ENCODE peak calls at places on chromosomes 1 and 21, in four cellular contexts. A is WTC11, G is HepG2, Z is K562. F is an unnamed sample.

GRCh38 chr1:228210076-228210651 is 2.3 kb downstream of the OBSCN start:
- DNase-seq in Z (no peak), A (no peak), G (no peak), F (no peak)

GRCh38 chr1:221415626-221416025 is 326.3 kb downstream of the DUSP10 start:
- DNase-seq in Z (no peak), G (no peak), A (no peak), F (no peak)

GRCh38 chr1:224199679-224200078 is 16.6 kb downstream of the DEGS1 start:
- DNase-seq in A (no peak), G (no peak), Z (no peak), F (no peak)

GRCh38 chr1:218531936-218532335 is 186.8 kb downstream of the TGFB2 start:
- DNase-seq in Z (no peak), A (no peak), G (no peak), F (no peak)

GRCh38 chr1:114352797-114353196 is 158.2 kb downstream of the TRIM33 start:
- DNase-seq in Z (no peak), A (no peak), G (no peak), F (no peak)

GRCh38 chr1:116759636-116760035 is 5.4 kb downstream of the CD2 start:
- DNase-seq in G (no peak), A (no peak), Z (no peak), F (no peak)

GRCh38 chr1:80882552-80882951 is 918.2 kb upstream of the ADGRL2 start:
- DNase-seq in G (peak; percentile 72), A (no peak), Z (no peak), F (no peak)

GRCh38 chr1:112375701-112376100 is 20.3 kb upstream of the CTTNBP2NL start:
- DNase-seq in A (no peak), Z (no peak), G (no peak), F (no peak)

GRCh38 chr1:179810367-179810715 is 67.2 kb downstream of the FAM163A start:
- DNase-seq in G (no peak), Z (no peak), A (no peak), F (no peak)

GRCh38 chr1:154863702-154864174 is 6.3 kb downstream of the KCNN3 start:
- DNase-seq in Z (peak; percentile 81), A (peak; percentile 73), G (peak; percentile 34), F (peak; percentile 53)

GRCh38 chr1:190320952-190321351 is 156.7 kb downstream of the BRINP3 start:
- DNase-seq in Z (no peak), A (no peak), G (no peak), F (peak; percentile 3)

GRCh38 chr1:58397187-58397820 is 149.2 kb downstream of the OMA1 start:
- DNase-seq in G (peak; percentile 12), Z (no peak), A (no peak), F (no peak)

GRCh38 chr1:161351482-161351881 is 16.2 kb downstream of the CFAP126 start:
- DNase-seq in Z (peak; percentile 11), G (no peak), A (no peak), F (no peak)

GRCh38 chr1:21268281-21269239 is 21.7 kb downstream of the ECE1 start:
- DNase-seq in Z (no peak), A (no peak), G (no peak), F (no peak)

GRCh38 chr1:23838401-23838866 is 13.2 kb upstream of the HMGCL start:
- DNase-seq in Z (peak; percentile 69), A (peak; percentile 58), G (peak; percentile 45), F (peak; percentile 88)

GRCh38 chr1:10475510-10475909 is 760 bp downstream of the PEX14 start:
- DNase-seq in Z (peak; percentile 61), A (no peak), G (no peak), F (peak; percentile 19)

GRCh38 chr1:247367786-247368342 is 36.2 kb upstream of the ZNF496 start:
- DNase-seq in Z (peak; percentile 55), A (no peak), G (no peak), F (no peak)

GRCh38 chr1:14826731-14827326 is 228.3 kb downstream of the KAZN start:
- DNase-seq in A (no peak), G (no peak), Z (no peak), F (no peak)

GRCh38 chr1:206489980-206490534 is 17.3 kb upstream of the RASSF5 start:
- DNase-seq in A (peak; percentile 91), G (peak; percentile 35), Z (peak; percentile 90), F (peak; percentile 87)

GRCh38 chr1:185159966-185160365 is 3.0 kb downstream of the SWT1 start:
- DNase-seq in G (no peak), Z (no peak), A (no peak), F (no peak)

GRCh38 chr1:14113841-14114567 is 414.0 kb downstream of the PRDM2 start:
- DNase-seq in A (peak; percentile 80), G (no peak), Z (peak; percentile 62), F (peak; percentile 51)

GRCh38 chr1:43414634-43415223 is 25.0 kb downstream of the SZT2 start:
- DNase-seq in G (peak; percentile 62), A (peak; percentile 81), Z (peak; percentile 90), F (peak; percentile 72)

GRCh38 chr1:116504308-116505156 is 66.3 kb downstream of the CD58 start:
- DNase-seq in G (no peak), Z (peak; percentile 97), A (no peak), F (no peak)

GRCh38 chr1:6487804-6488484 is 3.5 kb downstream of the PLEKHG5 start:
- DNase-seq in A (no peak), Z (no peak), G (no peak), F (no peak)

GRCh38 chr1:227540170-227541098 is 22.9 kb upstream of the ZNF678 start:
- DNase-seq in A (no peak), Z (no peak), G (no peak), F (no peak)

GRCh38 chr1:36865080-36865900 is 169.0 kb downstream of the GRIK3 start:
- DNase-seq in Z (peak; percentile 14), A (no peak), G (no peak), F (peak; percentile 81)

GRCh38 chr1:1270813-1271212 is 2.8 kb downstream of the UBE2J2 start:
- DNase-seq in A (no peak), Z (no peak), G (no peak), F (no peak)

GRCh38 chr1:40392206-40392605 is 18.7 kb downstream of the SMAP2 start:
- DNase-seq in G (no peak), A (no peak), Z (no peak), F (no peak)

GRCh38 chr1:34827341-34827941 is 32.1 kb downstream of the SMIM12 start:
- DNase-seq in A (no peak), G (peak; percentile 18), Z (no peak), F (no peak)

GRCh38 chr1:6249732-6250689 is 6.0 kb downstream of the HES3 start:
- DNase-seq in G (peak; percentile 36), A (peak; percentile 23), Z (peak; percentile 36), F (no peak)

GRCh38 chr1:16122361-16122881 is 33.4 kb downstream of the EPHA2 start:
- DNase-seq in G (no peak), A (no peak), Z (no peak), F (no peak)

GRCh38 chr1:16139473-16139962 is 16.4 kb downstream of the EPHA2 start:
- DNase-seq in Z (no peak), A (no peak), G (no peak), F (no peak)

GRCh38 chr1:245277276-245277675 is 122.5 kb downstream of the KIF26B start:
- DNase-seq in Z (peak; percentile 9), G (peak; percentile 27), A (peak; percentile 65), F (no peak)

GRCh38 chr21:21188513-21189188 is 190.4 kb downstream of the NCAM2 start:
- DNase-seq in A (no peak), G (no peak), Z (no peak), F (no peak)

GRCh38 chr21:34342476-34342875 is 21.3 kb upstream of the KCNE2 start:
- DNase-seq in G (no peak), A (no peak), Z (no peak), F (no peak)

GRCh38 chr1:41955461-41956159 is 36.9 kb upstream of the HIVEP3 start:
- DNase-seq in G (no peak), A (no peak), Z (no peak), F (no peak)

DNA sequence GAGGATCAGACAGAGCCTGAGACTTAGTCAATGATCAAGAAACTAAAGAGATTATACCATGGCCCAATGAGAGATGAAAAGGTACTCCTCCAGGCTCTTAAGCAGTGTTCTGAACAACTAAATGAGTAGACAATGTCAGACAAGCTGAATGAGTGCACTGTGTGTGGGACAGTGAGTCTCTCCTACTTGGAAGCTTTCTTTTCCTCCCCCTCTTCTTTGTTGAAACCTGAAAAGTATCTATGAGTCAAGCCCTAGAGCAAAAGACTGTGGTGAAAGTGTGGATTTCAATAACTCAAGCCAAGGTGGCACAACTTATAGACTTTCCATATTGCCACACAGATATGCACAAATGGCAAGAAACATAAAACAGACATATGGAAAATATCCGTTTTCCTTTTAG is 96.8 kb downstream of the LMX1A start:
- DNase-seq in G (no peak), Z (no peak), A (no peak), F (no peak)
- TF ChIP-seq FOXJ3 in G (no peak), Z (no peak), A (no peak), F (no peak)

GRCh38 chr1:153288634-153289275 is 24.0 kb downstream of the PGLYRP3 start:
- DNase-seq in A (peak; percentile 83), Z (peak; percentile 65), G (no peak), F (peak; percentile 50)
- TF ChIP-seq FOXJ3 in A (no peak), Z (no peak), G (no peak), F (no peak)

GRCh38 chr1:30748098-30748698 is 9.4 kb downstream of the LAPTM5 start:
- DNase-seq in G (no peak), A (no peak), Z (no peak), F (no peak)
- TF ChIP-seq FOXJ3 in G (no peak), A (no peak), Z (no peak), F (no peak)

DNA sequence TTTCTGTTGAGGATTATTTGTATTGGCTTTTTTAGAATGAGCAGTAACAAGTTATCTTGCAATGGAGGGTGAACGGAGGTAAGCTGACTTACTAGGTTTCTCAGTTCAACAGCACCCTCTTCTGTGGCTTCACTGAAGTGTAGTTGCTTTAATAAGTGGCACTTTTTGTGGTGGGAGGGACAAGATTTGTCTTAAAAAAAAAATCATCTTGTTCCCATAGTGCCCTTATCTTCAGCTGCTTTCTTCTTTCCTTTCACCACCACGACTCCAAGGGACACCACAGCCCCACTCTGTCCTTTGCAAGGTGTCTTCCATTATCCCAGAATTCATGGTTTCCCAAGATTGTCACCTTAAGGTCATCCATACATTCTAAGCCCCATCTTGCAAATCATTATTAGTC is 92.9 kb downstream of the PIGK start:
- DNase-seq in Z (peak; percentile 56), A (peak; percentile 24), G (peak; percentile 39), F (peak; percentile 56)
- TF ChIP-seq FOXJ3 in Z (no peak), A (no peak), G (no peak), F (no peak)